ENCODE peak calls at places on chromosomes 6 and 20, in four cellular contexts. M, L, C and X are unnamed samples.

GRCh38 chr20:19274412-19275015 is 62.1 kb downstream of the SLC24A3 start:
- DNase-seq in M (no peak), L (no peak), C (no peak), X (no peak)

GRCh38 chr20:59705651-59706101 is 101.3 kb downstream of the PHACTR3 start:
- DNase-seq in M (no peak), L (no peak), C (no peak), X (no peak)

GRCh38 chr6:31175961-31176360 is 5.5 kb upstream of the POU5F1 start:
- DNase-seq in M (no peak), L (peak), C (no peak), X (no peak)

GRCh38 chr20:57089701-57090144 is 176.7 kb downstream of the BMP7 start:
- DNase-seq in M (peak), L (peak), C (no peak), X (peak)

GRCh38 chr20:64108731-64109389 is 1.5 kb upstream of the NPBWR2 start:
- DNase-seq in M (no peak), L (no peak), C (no peak), X (peak)

GRCh38 chr6:70685494-70686180 is 18.0 kb downstream of the SMAP1 start:
- DNase-seq in M (no peak), L (no peak), C (no peak), X (no peak)

GRCh38 chr20:4006640-4007039 is 8.7 kb downstream of the RNF24 start:
- DNase-seq in M (peak), L (no peak), C (no peak), X (no peak)

GRCh38 chr6:111992851-111993250 is 61.1 kb upstream of the CCN6 start:
- DNase-seq in M (no peak), L (no peak), C (no peak), X (peak)

GRCh38 chr6:144317736-144318135 is 32.6 kb downstream of the UTRN start:
- DNase-seq in M (no peak), L (peak), C (no peak), X (no peak)

GRCh38 chr6:118752803-118753202 is 101.4 kb upstream of the CEP85L start:
- DNase-seq in M (no peak), L (no peak), C (no peak), X (no peak)

GRCh38 chr6:71468841-71469750 is 180.5 kb downstream of the OGFRL1 start:
- DNase-seq in M (no peak), L (peak), C (no peak), X (no peak)

GRCh38 chr20:60727425-60727824 is 524.6 kb upstream of the CDH4 start:
- DNase-seq in M (no peak), L (no peak), C (no peak), X (no peak)